ENCODE peak calls at places on chromosome 10, in five cellular contexts. X is fibroblast of villous mesenchyme, J is Panc1, S is SHP77, H is HFF-Myc. L is an unnamed sample.

GRCh38 chr10:75191821-75192568 is 18.6 kb upstream of the VDAC2 start:
- DNase-seq in X (peak), J (no peak), S (no peak), H (peak), L (no peak)

GRCh38 chr10:6279540-6280267 is 77.0 kb downstream of the PFKFB3 start:
- DNase-seq in X (peak), J (no peak), S (no peak), H (no peak), L (no peak)

GRCh38 chr10:11212686-11213085 is 195.0 kb downstream of the CELF2 start:
- DNase-seq in X (no peak), J (no peak), S (no peak), H (no peak), L (no peak)

GRCh38 chr10:19811517-19811916 is 4.7 kb upstream of the PLXDC2 start:
- DNase-seq in X (no peak), J (no peak), S (no peak), H (no peak), L (no peak)

GRCh38 chr10:75071164-75071489 is 40.3 kb upstream of the SAMD8 start:
- DNase-seq in X (no peak), J (no peak), S (no peak), H (no peak), L (no peak)

GRCh38 chr10:99619090-99619800 is 994 bp downstream of the SLC25A28 start:
- DNase-seq in X (peak), J (no peak), S (no peak), H (no peak), L (no peak)

GRCh38 chr10:70335246-70335613 is 47.2 kb downstream of the LRRC20 start:
- DNase-seq in X (no peak), J (no peak), S (no peak), H (no peak), L (no peak)

GRCh38 chr10:62443866-62444265 is 69.7 kb downstream of the ZNF365 start:
- DNase-seq in X (no peak), J (no peak), S (no peak), H (no peak), L (no peak)

GRCh38 chr10:86962136-86962980 is 4.0 kb downstream of the SNCG start:
- DNase-seq in X (no peak), J (no peak), S (no peak), H (no peak), L (no peak)

GRCh38 chr10:93495654-93496321 is 624 bp upstream of the CEP55 start:
- DNase-seq in X (no peak), J (no peak), S (peak), H (no peak), L (no peak)

GRCh38 chr10:944034-944831 is 12.7 kb upstream of the LARP4B start:
- DNase-seq in X (peak), J (no peak), S (no peak), H (peak), L (no peak)

GRCh38 chr10:62278461-62278910 is 9.8 kb upstream of the RTKN2 start:
- DNase-seq in X (peak), J (no peak), S (no peak), H (no peak), L (no peak)

GRCh38 chr10:53025172-53025651 is 252.6 kb upstream of the MBL2 start:
- DNase-seq in X (peak), J (no peak), S (no peak), H (no peak), L (no peak)

GRCh38 chr10:98429320-98430072 is 14.5 kb upstream of the PYROXD2 start:
- DNase-seq in X (no peak), J (no peak), S (no peak), H (no peak), L (no peak)

GRCh38 chr10:73886625-73887024 is 12.3 kb upstream of the CAMK2G start:
- DNase-seq in X (no peak), J (no peak), S (no peak), H (no peak), L (no peak)

GRCh38 chr10:69801094-69801433 is 642 bp upstream of the COL13A1 start:
- DNase-seq in X (peak), J (no peak), S (no peak), H (no peak), L (no peak)

GRCh38 chr10:86321568-86321967 is 45.0 kb downstream of the GRID1 start:
- DNase-seq in X (no peak), J (no peak), S (no peak), H (no peak), L (no peak)

GRCh38 chr10:51886438-51887068 is 187.2 kb upstream of the CSTF2T start:
- DNase-seq in X (peak), J (no peak), S (no peak), H (no peak), L (no peak)

GRCh38 chr10:114925675-114926204 is 12.3 kb upstream of the TRUB1 start:
- DNase-seq in X (peak), J (no peak), S (no peak), H (no peak), L (no peak)

GRCh38 chr10:71769279-71769823 is 4.0 kb downstream of the VSIR start:
- DNase-seq in X (peak), J (no peak), S (no peak), H (no peak), L (no peak)

GRCh38 chr10:7824251-7824650 is 5.9 kb downstream of the TAF3 start:
- DNase-seq in X (no peak), J (no peak), S (no peak), H (no peak), L (no peak)

GRCh38 chr10:112230325-112230988 is 46.9 kb upstream of the GPAM start:
- DNase-seq in X (no peak), J (no peak), S (no peak), H (no peak), L (no peak)

GRCh38 chr10:70558871-70559810 is 43.4 kb downstream of the PRF1 start:
- DNase-seq in X (peak), J (no peak), S (no peak), H (no peak), L (no peak)

GRCh38 chr10:76937056-76937665 is 700.4 kb downstream of the KCNMA1 start:
- DNase-seq in X (no peak), J (no peak), S (no peak), H (no peak), L (no peak)

GRCh38 chr10:5445006-5445405 is 32.6 kb downstream of the NET1 start:
- DNase-seq in X (no peak), J (no peak), S (no peak), H (no peak), L (no peak)

GRCh38 chr10:77274046-77274795 is 363.4 kb downstream of the KCNMA1 start:
- DNase-seq in X (peak), J (no peak), S (no peak), H (no peak), L (no peak)

GRCh38 chr10:92265687-92266258 is 25.1 kb downstream of the CPEB3 start:
- DNase-seq in X (no peak), J (no peak), S (no peak), H (no peak), L (no peak)

GRCh38 chr10:4541292-4541691 is 284.7 kb upstream of the AKR1E2 start:
- DNase-seq in X (peak), J (peak), S (no peak), H (peak), L (peak)

GRCh38 chr10:28327494-28327886 is 24.6 kb upstream of the MPP7 start:
- DNase-seq in X (no peak), J (no peak), S (no peak), H (no peak), L (no peak)

GRCh38 chr10:77770081-77770867 is 132.7 kb upstream of the KCNMA1 start:
- DNase-seq in X (no peak), J (no peak), S (no peak), H (no peak), L (no peak)

GRCh38 chr10:35822316-35822715 is 180.2 kb upstream of the FZD8 start:
- DNase-seq in X (peak), J (no peak), S (no peak), H (peak), L (peak)

GRCh38 chr10:7593068-7593467 is 73.7 kb downstream of the ITIH5 start:
- DNase-seq in X (no peak), J (no peak), S (no peak), H (no peak), L (no peak)

L was measured in smooth muscle cell of the brain vasculature.